ENCODE peak calls at places on chromosomes 3 and 15, in nine cellular contexts. One of them, this sample, is unnamed.
A peak's percentile ranks its signal among the peaks of the same experiment; 100 is the strongest.

GRCh38 chr3:177607596-177607995 is 410.3 kb upstream of the TBL1XR1 start:
- DNase-seq in uterus: no peak
- DNase-seq in Panc1: no peak
- DNase-seq in fibroblast of villous mesenchyme: no peak
- DNase-seq in GM23338: no peak
- DNase-seq in ovary: no peak
- DNase-seq in stomach: no peak
- DNase-seq in BE2C: no peak
- DNase-seq in endothelial cell of umbilical vein: no peak
- DNase-seq in this sample: no peak

GRCh38 chr3:194828126-194828525 is 142.4 kb downstream of the FAM43A start:
- DNase-seq in uterus: no peak
- DNase-seq in Panc1: no peak
- DNase-seq in fibroblast of villous mesenchyme: peak; percentile 4
- DNase-seq in GM23338: no peak
- DNase-seq in ovary: no peak
- DNase-seq in stomach: no peak
- DNase-seq in BE2C: no peak
- DNase-seq in endothelial cell of umbilical vein: no peak
- DNase-seq in this sample: no peak

GRCh38 chr15:47516576-47517371 is 200.5 kb upstream of the SEMA6D start:
- DNase-seq in uterus: no peak
- DNase-seq in Panc1: no peak
- DNase-seq in fibroblast of villous mesenchyme: peak; percentile 21
- DNase-seq in GM23338: no peak
- DNase-seq in ovary: no peak
- DNase-seq in stomach: no peak
- DNase-seq in BE2C: no peak
- DNase-seq in endothelial cell of umbilical vein: no peak
- DNase-seq in this sample: no peak

GRCh38 chr15:73081321-73081958 is 29.2 kb downstream of the NEO1 start:
- DNase-seq in uterus: no peak
- DNase-seq in Panc1: peak; percentile 47
- DNase-seq in fibroblast of villous mesenchyme: peak; percentile 78
- DNase-seq in GM23338: peak; percentile 74
- DNase-seq in ovary: no peak
- DNase-seq in stomach: no peak
- DNase-seq in BE2C: peak; percentile 19
- DNase-seq in endothelial cell of umbilical vein: peak; percentile 65
- DNase-seq in this sample: peak; percentile 8

GRCh38 chr15:64430000-64430735 is 30.2 kb upstream of the ZNF609 start:
- DNase-seq in uterus: peak; percentile 68
- DNase-seq in Panc1: no peak
- DNase-seq in fibroblast of villous mesenchyme: peak; percentile 93
- DNase-seq in GM23338: peak; percentile 88
- DNase-seq in ovary: peak; percentile 52
- DNase-seq in stomach: no peak
- DNase-seq in BE2C: no peak
- DNase-seq in endothelial cell of umbilical vein: peak; percentile 77
- DNase-seq in this sample: peak; percentile 19

GRCh38 chr15:58362262-58362922 is 69.4 kb upstream of the LIPC start:
- DNase-seq in uterus: no peak
- DNase-seq in Panc1: no peak
- DNase-seq in fibroblast of villous mesenchyme: peak; percentile 42
- DNase-seq in GM23338: no peak
- DNase-seq in ovary: no peak
- DNase-seq in stomach: no peak
- DNase-seq in BE2C: no peak
- DNase-seq in endothelial cell of umbilical vein: no peak
- DNase-seq in this sample: no peak

GRCh38 chr15:77857419-77857818 is 220.1 kb downstream of the TBC1D2B start:
- DNase-seq in uterus: no peak
- DNase-seq in Panc1: no peak
- DNase-seq in fibroblast of villous mesenchyme: no peak
- DNase-seq in GM23338: no peak
- DNase-seq in ovary: no peak
- DNase-seq in stomach: no peak
- DNase-seq in BE2C: no peak
- DNase-seq in endothelial cell of umbilical vein: no peak
- DNase-seq in this sample: no peak

GRCh38 chr15:71215126-71215894 is 100.0 kb downstream of the THSD4 start:
- DNase-seq in uterus: no peak
- DNase-seq in Panc1: no peak
- DNase-seq in fibroblast of villous mesenchyme: no peak
- DNase-seq in GM23338: peak; percentile 66
- DNase-seq in ovary: no peak
- DNase-seq in stomach: no peak
- DNase-seq in BE2C: no peak
- DNase-seq in endothelial cell of umbilical vein: no peak
- DNase-seq in this sample: no peak

GRCh38 chr3:143241556-143241955 is 122.0 kb downstream of the CHST2 start:
- DNase-seq in uterus: no peak
- DNase-seq in Panc1: no peak
- DNase-seq in fibroblast of villous mesenchyme: peak; percentile 36
- DNase-seq in GM23338: no peak
- DNase-seq in ovary: no peak
- DNase-seq in stomach: no peak
- DNase-seq in BE2C: no peak
- DNase-seq in endothelial cell of umbilical vein: no peak
- DNase-seq in this sample: no peak

GRCh38 chr3:143110371-143110770 is 9.2 kb upstream of the CHST2 start:
- DNase-seq in uterus: no peak
- DNase-seq in Panc1: no peak
- DNase-seq in fibroblast of villous mesenchyme: no peak
- DNase-seq in GM23338: no peak
- DNase-seq in ovary: no peak
- DNase-seq in stomach: no peak
- DNase-seq in BE2C: no peak
- DNase-seq in endothelial cell of umbilical vein: no peak
- DNase-seq in this sample: no peak

GRCh38 chr3:69200384-69201068 is 78.1 kb upstream of the LMOD3 start:
- DNase-seq in uterus: peak; percentile 29
- DNase-seq in Panc1: no peak
- DNase-seq in fibroblast of villous mesenchyme: peak; percentile 87
- DNase-seq in GM23338: peak; percentile 62
- DNase-seq in ovary: no peak
- DNase-seq in stomach: peak; percentile 73
- DNase-seq in BE2C: no peak
- DNase-seq in endothelial cell of umbilical vein: peak; percentile 94
- DNase-seq in this sample: no peak

GRCh38 chr3:129602730-129603560 is 3.5 kb downstream of the PLXND1 start:
- DNase-seq in uterus: peak; percentile 92
- DNase-seq in Panc1: no peak
- DNase-seq in fibroblast of villous mesenchyme: peak; percentile 99
- DNase-seq in GM23338: peak; percentile 74
- DNase-seq in ovary: peak; percentile 73
- DNase-seq in stomach: no peak
- DNase-seq in BE2C: peak; percentile 28
- DNase-seq in endothelial cell of umbilical vein: peak; percentile 96
- DNase-seq in this sample: no peak

GRCh38 chr3:123449092-123449985 is 449 bp upstream of the ADCY5 start:
- DNase-seq in uterus: peak; percentile 50
- DNase-seq in Panc1: no peak
- DNase-seq in fibroblast of villous mesenchyme: peak; percentile 8
- DNase-seq in GM23338: peak; percentile 66
- DNase-seq in ovary: peak; percentile 67
- DNase-seq in stomach: no peak
- DNase-seq in BE2C: peak; percentile 66
- DNase-seq in endothelial cell of umbilical vein: peak; percentile 4
- DNase-seq in this sample: no peak

GRCh38 chr3:54563661-54564200 is 364.1 kb downstream of the LRTM1 start:
- DNase-seq in uterus: no peak
- DNase-seq in Panc1: no peak
- DNase-seq in fibroblast of villous mesenchyme: no peak
- DNase-seq in GM23338: no peak
- DNase-seq in ovary: no peak
- DNase-seq in stomach: no peak
- DNase-seq in BE2C: no peak
- DNase-seq in endothelial cell of umbilical vein: no peak
- DNase-seq in this sample: no peak

GRCh38 chr15:56241374-56242085 is 2.1 kb downstream of the RFX7 start:
- DNase-seq in uterus: no peak
- DNase-seq in Panc1: no peak
- DNase-seq in fibroblast of villous mesenchyme: peak; percentile 21
- DNase-seq in GM23338: no peak
- DNase-seq in ovary: no peak
- DNase-seq in stomach: no peak
- DNase-seq in BE2C: no peak
- DNase-seq in endothelial cell of umbilical vein: peak; percentile 6
- DNase-seq in this sample: no peak

GRCh38 chr3:174016186-174016585 is 618.6 kb downstream of the NLGN1 start:
- DNase-seq in uterus: no peak
- DNase-seq in Panc1: no peak
- DNase-seq in fibroblast of villous mesenchyme: peak; percentile 14
- DNase-seq in GM23338: no peak
- DNase-seq in ovary: no peak
- DNase-seq in stomach: no peak
- DNase-seq in BE2C: no peak
- DNase-seq in endothelial cell of umbilical vein: peak; percentile 30
- DNase-seq in this sample: no peak

GRCh38 chr15:57376695-57377477 is 581 bp downstream of the CGNL1 start:
- DNase-seq in uterus: peak; percentile 57
- DNase-seq in Panc1: no peak
- DNase-seq in fibroblast of villous mesenchyme: no peak
- DNase-seq in GM23338: peak; percentile 75
- DNase-seq in ovary: peak; percentile 41
- DNase-seq in stomach: no peak
- DNase-seq in BE2C: peak; percentile 43
- DNase-seq in endothelial cell of umbilical vein: peak; percentile 39
- DNase-seq in this sample: no peak

DNA sequence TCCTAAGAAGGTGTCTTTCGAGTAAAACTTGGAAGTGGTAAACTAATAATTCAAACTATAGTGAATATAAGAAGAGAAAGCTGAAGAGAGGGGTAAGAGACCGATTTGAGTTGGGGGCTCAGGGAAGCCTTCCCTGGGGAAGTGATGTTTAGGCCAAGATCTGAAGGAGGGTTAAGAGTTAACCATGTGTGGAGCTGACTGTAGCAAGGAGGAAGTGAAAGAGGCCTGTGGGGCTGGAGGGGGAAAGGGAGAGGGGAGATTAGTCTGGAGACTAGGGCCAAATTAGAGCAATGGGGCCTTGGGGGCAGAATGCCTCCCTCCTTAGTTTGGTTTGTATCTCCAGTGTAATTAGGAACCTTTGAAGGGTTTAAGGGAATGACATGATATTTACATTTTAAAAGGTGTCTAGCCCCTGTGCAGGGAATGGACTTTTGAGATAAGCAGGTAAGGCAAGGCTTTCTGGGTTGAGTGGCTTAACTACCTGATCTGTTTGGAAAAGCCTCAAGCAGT is 2.2 kb downstream of the ZNF592 start:
- DNase-seq in uterus: no peak
- DNase-seq in Panc1: no peak
- DNase-seq in fibroblast of villous mesenchyme: no peak
- DNase-seq in GM23338: no peak
- DNase-seq in ovary: no peak
- DNase-seq in stomach: no peak
- DNase-seq in BE2C: no peak
- DNase-seq in endothelial cell of umbilical vein: no peak
- DNase-seq in this sample: no peak
- H3K4me3 ChIP-seq in uterus: no peak overlapping the region
- H3K4me3 ChIP-seq in Panc1: peak overlapping the region; percentile 89
- H3K4me3 ChIP-seq in fibroblast of villous mesenchyme: peak overlapping the region; percentile 30
- H3K4me3 ChIP-seq in GM23338: peak overlapping the region; percentile 36
- H3K4me3 ChIP-seq in ovary: no peak overlapping the region
- H3K4me3 ChIP-seq in stomach: peak overlapping the region; percentile 87
- H3K4me3 ChIP-seq in BE2C: no peak overlapping the region
- H3K4me3 ChIP-seq in endothelial cell of umbilical vein: no peak overlapping the region
- H3K4me3 ChIP-seq in this sample: peak overlapping the region; percentile 91

GRCh38 chr3:171514466-171514865 is 54.3 kb upstream of the TNIK start:
- DNase-seq in uterus: no peak
- DNase-seq in Panc1: no peak
- DNase-seq in fibroblast of villous mesenchyme: no peak
- DNase-seq in GM23338: no peak
- DNase-seq in ovary: no peak
- DNase-seq in stomach: no peak
- DNase-seq in BE2C: no peak
- DNase-seq in endothelial cell of umbilical vein: no peak
- DNase-seq in this sample: no peak
- TF ChIP-seq CTCF in uterus: no peak
- TF ChIP-seq CTCF in Panc1: no peak
- TF ChIP-seq CTCF in fibroblast of villous mesenchyme: no peak
- TF ChIP-seq CTCF in GM23338: no peak
- TF ChIP-seq CTCF in ovary: no peak
- TF ChIP-seq CTCF in stomach: no peak
- TF ChIP-seq CTCF in BE2C: peak; percentile 5
- TF ChIP-seq CTCF in endothelial cell of umbilical vein: no peak
- TF ChIP-seq CTCF in this sample: no peak

DNA sequence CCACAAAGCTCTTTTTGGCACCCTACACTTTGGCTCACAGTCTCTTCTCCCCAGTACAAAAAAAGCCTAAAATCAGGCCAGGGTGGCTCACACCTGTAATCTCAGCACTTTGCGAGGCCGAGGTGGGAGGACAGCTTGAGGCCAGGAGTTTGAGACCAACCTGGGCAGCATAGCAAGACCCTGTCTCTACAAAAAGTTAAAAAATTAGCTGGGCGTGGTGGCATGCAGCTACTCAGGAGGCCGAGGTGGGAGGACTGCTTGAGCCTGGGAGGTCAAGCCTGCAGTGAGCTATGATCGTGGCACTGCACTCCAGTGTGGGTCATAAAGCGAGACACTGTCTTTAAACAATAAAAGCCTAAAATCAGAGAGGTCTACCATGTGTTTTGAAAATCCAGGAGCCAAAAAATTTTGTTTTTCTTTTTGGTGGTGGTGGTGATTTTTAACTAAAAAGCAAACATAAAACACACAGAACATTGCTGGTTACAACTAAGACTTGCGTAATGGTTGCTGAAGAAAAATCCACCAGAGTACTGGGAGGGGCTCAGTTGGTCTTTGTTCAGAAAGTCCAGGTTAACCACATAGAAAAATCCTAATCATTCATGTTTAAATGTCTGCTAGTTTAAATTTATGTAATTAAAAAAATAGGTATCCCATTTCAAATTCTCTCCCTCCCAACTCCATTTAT is 1.6 kb upstream of the MAN2C1 start:
- DNase-seq in uterus: no peak
- DNase-seq in Panc1: no peak
- DNase-seq in fibroblast of villous mesenchyme: peak; percentile 22
- DNase-seq in GM23338: no peak
- DNase-seq in ovary: no peak
- DNase-seq in stomach: no peak
- DNase-seq in BE2C: no peak
- DNase-seq in endothelial cell of umbilical vein: no peak
- DNase-seq in this sample: no peak
- H3K4me3 ChIP-seq in uterus: no peak overlapping the region
- H3K4me3 ChIP-seq in Panc1: no peak overlapping the region
- H3K4me3 ChIP-seq in fibroblast of villous mesenchyme: no peak overlapping the region
- H3K4me3 ChIP-seq in GM23338: peak overlapping the region; percentile 87
- H3K4me3 ChIP-seq in ovary: no peak overlapping the region
- H3K4me3 ChIP-seq in stomach: no peak overlapping the region
- H3K4me3 ChIP-seq in BE2C: no peak overlapping the region
- H3K4me3 ChIP-seq in endothelial cell of umbilical vein: no peak overlapping the region
- H3K4me3 ChIP-seq in this sample: no peak overlapping the region

DNA sequence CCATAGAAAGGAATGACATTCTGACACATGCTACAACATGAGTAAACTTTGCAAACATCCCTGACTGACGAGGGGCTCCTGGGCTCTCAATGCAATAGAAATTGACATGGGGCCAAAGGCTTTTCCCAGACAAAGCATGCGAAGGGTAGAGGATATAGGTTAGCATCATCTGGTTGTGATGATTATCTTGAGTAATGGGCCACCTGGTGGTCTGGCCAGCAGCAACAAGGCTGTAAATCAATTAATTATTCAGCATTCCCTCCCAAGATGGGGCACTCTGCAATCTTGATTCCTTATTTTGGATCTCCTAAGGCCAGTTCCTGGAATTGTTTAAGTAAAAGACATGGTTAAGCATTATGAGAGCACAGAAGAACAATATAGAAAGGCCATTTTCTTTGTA is 99.2 kb downstream of the AGBL1 start:
- DNase-seq in uterus: no peak
- DNase-seq in Panc1: no peak
- DNase-seq in fibroblast of villous mesenchyme: no peak
- DNase-seq in GM23338: peak; percentile 54
- DNase-seq in ovary: no peak
- DNase-seq in stomach: no peak
- DNase-seq in BE2C: peak; percentile 33
- DNase-seq in endothelial cell of umbilical vein: no peak
- DNase-seq in this sample: no peak
- TF ChIP-seq CTCF in uterus: no peak
- TF ChIP-seq CTCF in Panc1: peak; percentile 20
- TF ChIP-seq CTCF in fibroblast of villous mesenchyme: no peak
- TF ChIP-seq CTCF in GM23338: peak; percentile 77
- TF ChIP-seq CTCF in ovary: no peak
- TF ChIP-seq CTCF in stomach: no peak
- TF ChIP-seq CTCF in BE2C: no peak
- TF ChIP-seq CTCF in endothelial cell of umbilical vein: no peak
- TF ChIP-seq CTCF in this sample: no peak